ENCODE peak calls at places on chromosomes 5 and 9, in nine cellular contexts. S is dorsolateral prefrontal cortex; V is CD8-positive, alpha-beta T cell; C is cardiac muscle cell; O is CD8-positive, alpha-beta memory T cell; P is heart right ventricle; F is left ventricle myocardium inferior; A is OCI-LY7; J is upper lobe of left lung. W is an unnamed sample.
A peak's percentile ranks its signal among the peaks of the same experiment; 100 is the strongest.

GRCh38 chr5:93915142-93915553 is 173.7 kb upstream of the POU5F2 start:
- DNase-seq in C (peak; percentile 77), P (no peak), S (no peak), F (no peak), A (peak; percentile 60), V (no peak), O (no peak), J (no peak), W (peak; percentile 64)

GRCh38 chr5:127840198-127840524 is 137.0 kb downstream of the CCDC192 start:
- DNase-seq in F (no peak), S (no peak), V (no peak), A (no peak), P (no peak), C (peak; percentile 53), O (no peak), J (no peak), W (no peak)

GRCh38 chr5:82225525-82226172 is 52.5 kb downstream of the RPS23 start:
- DNase-seq in J (no peak), V (peak; percentile 44), A (peak; percentile 65), S (peak; percentile 28), C (peak; percentile 72), F (peak; percentile 20), P (peak; percentile 48), O (peak; percentile 50), W (peak; percentile 68)

GRCh38 chr5:94807985-94808384 is 189.5 kb downstream of the SLF1 start:
- DNase-seq in S (no peak), J (no peak), V (no peak), O (no peak), P (no peak), F (no peak), A (no peak), C (no peak), W (no peak)

GRCh38 chr5:163379298-163380155 is 57.9 kb upstream of the CCNG1 start:
- DNase-seq in F (no peak), O (no peak), A (no peak), C (peak; percentile 93), J (no peak), S (no peak), V (no peak), P (no peak), W (no peak)

GRCh38 chr9:8863886-8864881 is 1064.6 kb upstream of the DMAC1 start:
- DNase-seq in A (no peak), O (no peak), F (no peak), V (no peak), S (no peak), P (no peak), J (no peak), C (peak; percentile 75), W (no peak)

GRCh38 chr5:92237896-92238295 is 854.8 kb upstream of the ARRDC3 start:
- DNase-seq in O (no peak), F (no peak), S (no peak), C (no peak), V (no peak), J (no peak), A (no peak), P (no peak), W (no peak)

GRCh38 chr5:963673-964531 is 44.7 kb upstream of the NKD2 start:
- DNase-seq in A (no peak), C (peak; percentile 97), P (peak; percentile 61), V (no peak), O (no peak), J (peak; percentile 72), S (no peak), F (peak; percentile 68), W (peak; percentile 92)

GRCh38 chr9:91711755-91712591 is 238.1 kb downstream of the ROR2 start:
- DNase-seq in A (peak; percentile 83), O (peak; percentile 48), F (no peak), C (peak; percentile 43), V (peak; percentile 40), J (no peak), S (peak; percentile 39), P (no peak), W (peak; percentile 9)

GRCh38 chr5:141567513-141568117 is 51.2 kb downstream of the DIAPH1 start:
- DNase-seq in O (no peak), P (no peak), S (no peak), J (no peak), A (peak; percentile 34), F (no peak), V (no peak), C (peak; percentile 31), W (peak; percentile 30)

GRCh38 chr9:95910770-95911340 is 35.4 kb downstream of the ERCC6L2 start:
- DNase-seq in J (no peak), O (no peak), F (no peak), A (no peak), P (no peak), S (no peak), V (no peak), C (no peak), W (no peak)

GRCh38 chr5:156147948-156148285 is 179.0 kb upstream of the SGCD start:
- DNase-seq in C (no peak), J (no peak), F (no peak), O (no peak), P (no peak), V (no peak), S (no peak), A (no peak), W (no peak)

GRCh38 chr5:176888016-176888864 is 10.9 kb downstream of the HK3 start:
- DNase-seq in S (no peak), P (no peak), C (no peak), V (no peak), F (no peak), J (no peak), A (no peak), O (no peak), W (no peak)

GRCh38 chr5:172775326-172776234 is 4.6 kb upstream of the DUSP1 start:
- DNase-seq in C (peak; percentile 96), S (no peak), V (no peak), J (peak; percentile 55), P (no peak), F (peak; percentile 60), A (no peak), O (no peak), W (no peak)

GRCh38 chr5:114909424-114909823 is 260.3 kb downstream of the TRIM36 start:
- DNase-seq in O (no peak), P (no peak), A (no peak), C (no peak), V (no peak), J (no peak), S (no peak), F (no peak), W (no peak)

GRCh38 chr9:22175972-22176545 is 167.0 kb upstream of the CDKN2B start:
- DNase-seq in P (no peak), J (no peak), S (no peak), V (no peak), A (no peak), C (no peak), F (no peak), O (no peak), W (no peak)

GRCh38 chr5:81657386-81657785 is 93.5 kb downstream of the SSBP2 start:
- DNase-seq in J (no peak), A (no peak), F (no peak), O (no peak), P (no peak), S (no peak), V (no peak), C (peak; percentile 15), W (no peak)

GRCh38 chr5:169716287-169716686 is 79.2 kb downstream of the DOCK2 start:
- DNase-seq in A (no peak), J (no peak), F (no peak), S (no peak), O (no peak), V (no peak), P (no peak), C (peak; percentile 86), W (no peak)

GRCh38 chr5:124633209-124633608 is 113.2 kb downstream of the ZNF608 start:
- DNase-seq in P (no peak), V (no peak), F (no peak), A (no peak), O (no peak), S (no peak), C (no peak), J (no peak), W (no peak)
- H3K27ac ChIP-seq in P (no peak overlapping the region), V (no peak overlapping the region), F (no peak overlapping the region), A (no peak overlapping the region), O (no peak overlapping the region), S (peak overlapping the region; percentile 72), C (peak overlapping the region; percentile 65), J (no peak overlapping the region), W (no peak overlapping the region)

DNA sequence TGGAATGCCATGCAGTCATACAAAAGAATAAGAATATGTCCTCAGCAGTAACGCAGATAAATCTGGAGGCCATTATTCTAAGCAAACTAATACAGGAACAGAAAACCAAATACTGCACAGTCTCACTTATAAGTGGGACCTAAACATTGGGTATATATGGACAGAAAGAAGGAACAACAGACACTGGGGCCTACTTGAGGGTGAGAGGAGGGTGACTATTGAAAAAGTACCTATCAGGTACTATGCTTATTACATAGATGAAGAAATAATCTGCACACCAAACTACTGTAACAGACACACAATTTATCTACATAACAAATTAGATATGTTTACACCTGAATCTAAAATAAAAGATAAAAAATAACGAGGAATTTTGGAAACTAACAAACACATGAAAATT is 38.8 kb downstream of the MEIKIN start:
- DNase-seq in S (no peak), J (no peak), P (no peak), V (no peak), A (no peak), C (no peak), O (no peak), F (no peak), W (no peak)
- H3K27ac ChIP-seq in S (no peak overlapping the region), J (no peak overlapping the region), P (no peak overlapping the region), V (no peak overlapping the region), A (no peak overlapping the region), C (no peak overlapping the region), O (no peak overlapping the region), F (no peak overlapping the region), W (no peak overlapping the region)

GRCh38 chr9:126534431-126535186 is 79.1 kb upstream of the LMX1B start:
- DNase-seq in A (no peak), P (no peak), S (no peak), J (no peak), F (no peak), C (no peak), O (no peak), V (no peak), W (no peak)
- H3K27ac ChIP-seq in A (peak overlapping the region; percentile 87), P (no peak overlapping the region), S (no peak overlapping the region), J (no peak overlapping the region), F (no peak overlapping the region), C (no peak overlapping the region), O (no peak overlapping the region), V (no peak overlapping the region), W (no peak overlapping the region)

GRCh38 chr5:124823336-124823849 is 77.0 kb upstream of the ZNF608 start:
- DNase-seq in V (no peak), A (no peak), P (no peak), J (no peak), F (no peak), O (no peak), S (no peak), C (no peak), W (no peak)
- H3K27ac ChIP-seq in V (no peak overlapping the region), A (no peak overlapping the region), P (no peak overlapping the region), J (no peak overlapping the region), F (no peak overlapping the region), O (no peak overlapping the region), S (no peak overlapping the region), C (no peak overlapping the region), W (no peak overlapping the region)

DNA sequence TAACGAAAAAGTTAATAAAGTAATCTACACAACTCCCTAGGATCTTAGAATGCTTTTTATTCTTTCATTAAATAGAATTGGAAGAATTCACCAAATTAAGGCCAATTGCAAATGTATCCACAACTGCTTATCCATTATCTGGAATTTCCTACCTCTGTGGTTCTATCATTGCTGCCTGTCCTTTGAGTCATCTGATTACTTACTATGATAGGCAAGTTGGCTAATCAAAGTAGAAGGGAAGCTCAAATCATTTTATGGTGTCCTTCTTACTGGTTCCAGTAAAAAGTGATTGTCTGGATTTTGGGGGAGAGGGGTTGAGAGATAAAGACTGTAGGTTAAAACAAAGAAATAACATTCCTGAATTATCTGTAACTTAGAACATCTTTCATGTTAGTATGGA is 161.4 kb upstream of the GNA14 start:
- DNase-seq in F (no peak), J (no peak), S (no peak), A (no peak), P (no peak), V (no peak), C (no peak), O (no peak), W (no peak)
- H3K27ac ChIP-seq in F (no peak overlapping the region), J (no peak overlapping the region), S (peak overlapping the region; percentile 55), A (no peak overlapping the region), P (no peak overlapping the region), V (no peak overlapping the region), C (no peak overlapping the region), O (no peak overlapping the region), W (no peak overlapping the region)

W was measured in CD4-positive, CD25-positive, alpha-beta regulatory T cell.